ENCODE peak calls at places on chromosomes 6 and 20, in four cellular contexts. T is HCT116, E is HepG2, C is K562. V is an unnamed sample.

GRCh38 chr20:17721802-17722486 is 22.2 kb downstream of the BANF2 start:
- DNase-seq in T (peak), E (peak), C (no peak), V (no peak)

GRCh38 chr20:47705497-47705856 is 79.8 kb downstream of the SULF2 start:
- DNase-seq in T (no peak), E (no peak), C (no peak), V (no peak)

GRCh38 chr6:34150766-34151165 is 4.9 kb upstream of the GRM4 start:
- DNase-seq in T (no peak), E (no peak), C (no peak), V (no peak)

GRCh38 chr20:38812182-38812581 is 6.7 kb downstream of the PPP1R16B start:
- DNase-seq in T (no peak), E (no peak), C (no peak), V (no peak)

GRCh38 chr6:41209547-41209951 is 8.6 kb upstream of the TREML2 start:
- DNase-seq in T (no peak), E (no peak), C (no peak), V (no peak)

GRCh38 chr20:32350421-32350820 is 7.7 kb upstream of the ASXL1 start:
- DNase-seq in T (no peak), E (no peak), C (no peak), V (no peak)

GRCh38 chr6:38957426-38957825 is 91.2 kb upstream of the GLP1R start:
- DNase-seq in T (no peak), E (no peak), C (no peak), V (no peak)

GRCh38 chr6:169620171-169621125 is 81.4 kb downstream of the WDR27 start:
- DNase-seq in T (no peak), E (peak), C (no peak), V (no peak)

GRCh38 chr6:31952140-31952805 is 6.4 kb downstream of the CFB start:
- DNase-seq in T (no peak), E (peak), C (peak), V (no peak)

GRCh38 chr20:2599265-2600060 is 53.0 kb upstream of the NOP56 start:
- DNase-seq in T (no peak), E (no peak), C (no peak), V (no peak)

GRCh38 chr20:11935754-11936551 is 18.3 kb downstream of the BTBD3 start:
- DNase-seq in T (no peak), E (peak), C (no peak), V (no peak)

GRCh38 chr6:52022675-52023074 is 64.7 kb downstream of the PKHD1 start:
- DNase-seq in T (no peak), E (no peak), C (no peak), V (no peak)

GRCh38 chr6:292506-293184 is 358 bp downstream of the DUSP22 start:
- DNase-seq in T (no peak), E (peak), C (peak), V (no peak)

GRCh38 chr6:25250878-25251277 is 28.3 kb upstream of the CARMIL1 start:
- DNase-seq in T (peak), E (no peak), C (no peak), V (no peak)

GRCh38 chr6:108492131-108492766 is 68.5 kb upstream of the FOXO3 start:
- DNase-seq in T (peak), E (peak), C (peak), V (peak)

GRCh38 chr6:45982280-45983036 is 33.2 kb downstream of the CLIC5 start:
- DNase-seq in T (no peak), E (no peak), C (no peak), V (no peak)

GRCh38 chr6:108587258-108588059 is 26.7 kb downstream of the FOXO3 start:
- DNase-seq in T (no peak), E (peak), C (peak), V (no peak)

GRCh38 chr6:20669571-20670314 is 135.5 kb downstream of the CDKAL1 start:
- DNase-seq in T (no peak), E (no peak), C (peak), V (no peak)

GRCh38 chr6:158938811-158939254 is 61.2 kb downstream of the RSPH3 start:
- DNase-seq in T (peak), E (no peak), C (peak), V (no peak)

GRCh38 chr20:7031222-7031621 is 263.7 kb downstream of the BMP2 start:
- DNase-seq in T (no peak), E (peak), C (no peak), V (no peak)

GRCh38 chr6:144607998-144608736 is 323.0 kb downstream of the UTRN start:
- DNase-seq in T (no peak), E (no peak), C (no peak), V (no peak)

GRCh38 chr6:109526905-109527628 is 44.0 kb upstream of the ZBTB24 start:
- DNase-seq in T (peak), E (peak), C (peak), V (peak)

GRCh38 chr6:148513145-148514071 is 170.8 kb downstream of the SASH1 start:
- DNase-seq in T (no peak), E (no peak), C (no peak), V (no peak)

GRCh38 chr6:43287717-43288679 is 10.1 kb upstream of the SLC22A7 start:
- DNase-seq in T (no peak), E (no peak), C (no peak), V (no peak)

GRCh38 chr20:3420211-3420707 is 12.8 kb upstream of the DNAAF9 start:
- DNase-seq in T (no peak), E (no peak), C (peak), V (no peak)

DNA sequence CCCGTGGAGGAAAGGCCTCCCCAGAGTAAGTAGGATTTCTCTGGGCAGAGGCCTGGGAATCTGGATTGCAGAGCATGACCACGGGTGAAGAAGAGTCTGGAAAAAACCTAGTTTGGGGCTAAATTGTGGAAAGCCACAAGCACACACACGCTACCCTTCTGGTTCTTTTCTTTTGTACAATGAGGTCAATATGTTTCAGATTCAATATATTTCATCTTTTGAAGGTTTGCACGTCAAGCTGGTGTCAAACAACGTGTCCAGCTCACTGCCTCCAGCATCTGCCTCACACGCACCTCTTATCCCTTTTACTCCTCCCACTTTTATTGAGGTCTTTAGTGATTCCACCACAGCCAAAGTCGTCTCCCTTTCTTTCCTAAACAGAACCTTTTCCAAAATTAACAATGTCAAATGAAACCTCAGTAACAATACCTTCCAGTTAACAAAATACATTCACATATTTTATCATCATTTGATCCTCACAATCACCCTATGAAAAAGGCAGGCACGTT is 773 bp upstream of the EPB41L2 start:
- DNase-seq in T (no peak), E (no peak), C (no peak), V (no peak)
- TF ChIP-seq TCF7L2 in T (no peak), E (no peak), C (no peak), V (no peak)

GRCh38 chr6:168080397-168081077 is 1.5 kb upstream of the FRMD1 start:
- DNase-seq in T (no peak), E (no peak), C (no peak), V (no peak)
- TF ChIP-seq TCF7L2 in T (no peak), E (no peak), C (no peak), V (no peak)

DNA sequence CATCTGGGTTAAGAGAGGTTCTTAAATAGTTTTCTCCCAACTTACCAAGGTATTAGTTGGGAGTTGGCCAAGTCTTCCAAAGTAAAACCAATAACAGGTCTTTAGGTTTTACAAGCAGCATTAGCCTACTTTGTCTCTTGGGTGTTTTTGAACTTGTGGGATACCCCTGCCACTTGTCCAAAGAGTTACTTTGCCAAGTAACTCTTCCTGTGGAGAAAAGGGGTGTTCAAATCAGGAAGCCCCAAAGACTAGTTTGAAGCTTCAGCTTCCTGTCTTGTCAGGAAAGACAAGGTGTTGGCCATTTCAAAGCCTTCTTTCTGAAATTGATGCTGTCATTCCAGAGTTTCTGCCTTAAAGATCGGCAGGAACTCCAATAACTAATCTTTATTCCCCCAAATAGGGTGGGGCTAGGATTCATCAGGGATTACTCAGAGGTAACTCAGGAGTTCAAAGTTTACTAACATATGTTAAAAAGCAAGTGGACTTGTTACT is 822 bp downstream of the RAB22A start:
- DNase-seq in T (no peak), E (peak), C (peak), V (peak)
- TF ChIP-seq TCF7L2 in T (no peak), E (no peak), C (no peak), V (no peak)

DNA sequence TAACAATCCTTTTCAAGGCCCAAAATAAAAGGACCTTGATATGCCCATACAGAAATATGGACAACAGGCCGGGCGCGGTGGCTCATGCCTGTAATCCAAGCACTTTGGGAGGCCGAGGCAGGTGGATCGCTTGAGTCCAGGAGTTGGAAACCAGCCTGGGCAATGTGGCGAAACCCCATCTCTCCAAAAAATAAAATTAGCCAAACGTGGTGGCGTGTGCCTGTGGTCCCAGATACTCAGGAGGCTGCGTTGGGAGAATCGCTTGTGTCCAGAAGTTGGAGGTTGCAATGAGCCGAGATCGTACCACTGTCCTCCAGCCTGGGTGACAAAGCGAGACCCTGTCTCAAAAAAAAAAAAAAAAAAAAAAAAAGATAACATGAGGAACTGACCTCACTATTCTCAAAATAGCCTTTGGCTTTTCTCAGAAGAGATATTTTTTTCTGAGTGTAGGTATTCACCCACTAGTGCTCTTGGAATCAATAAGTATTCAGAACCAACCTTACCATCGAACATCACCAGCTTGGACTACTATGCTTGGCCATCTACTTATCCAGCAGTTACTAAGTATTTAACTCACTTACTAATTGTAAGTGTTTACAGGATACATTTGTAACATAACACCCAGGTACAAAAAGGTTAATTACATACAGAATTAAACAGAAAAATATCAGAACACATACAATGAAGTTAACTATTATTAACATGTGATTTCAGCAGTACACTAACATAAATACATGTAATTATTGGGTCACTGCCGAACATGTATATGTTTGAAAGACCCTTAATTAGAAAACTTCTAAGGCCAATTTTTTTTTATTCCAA is 99.2 kb downstream of the OR2B2 start:
- DNase-seq in T (no peak), E (no peak), C (peak), V (no peak)
- TF ChIP-seq TCF7L2 in T (no peak), E (no peak), C (no peak), V (no peak)